ENCODE peak calls at places on chromosomes 13 and 19, in six cellular contexts. Z, E, H, W, S and T are unnamed samples.

GRCh38 chr19:54172764-54173699 is at the start of gene TMC4:
- DNase-seq in E (no peak), Z (peak), W (no peak), H (peak), S (no peak), T (no peak)

GRCh38 chr13:97401421-97401820 is 32.5 kb upstream of the RAP2A start:
- DNase-seq in E (no peak), H (no peak), W (no peak), Z (no peak), S (no peak), T (no peak)

GRCh38 chr19:31444931-31445330 is 95.7 kb upstream of the TSHZ3 start:
- DNase-seq in Z (no peak), H (no peak), W (no peak), S (no peak), E (no peak), T (no peak)

GRCh38 chr13:107553838-107554237 is 661.5 kb downstream of the LIG4 start:
- DNase-seq in W (no peak), E (no peak), S (no peak), Z (no peak), H (no peak), T (peak)

GRCh38 chr19:3710265-3710812 is 2.2 kb downstream of the TJP3 start:
- DNase-seq in W (peak), S (no peak), H (peak), Z (peak), E (no peak), T (peak)

GRCh38 chr19:17338440-17339078 is 1.2 kb downstream of the GTPBP3 start:
- DNase-seq in H (no peak), W (peak), E (no peak), S (no peak), Z (no peak), T (no peak)

GRCh38 chr13:113653264-113654174 is 4.5 kb downstream of the ATP4B start:
- DNase-seq in Z (peak), H (peak), E (no peak), S (no peak), W (peak), T (peak)

GRCh38 chr13:75961911-75962310 is 325.8 kb downstream of the LMO7 start:
- DNase-seq in E (no peak), Z (no peak), W (no peak), H (no peak), S (no peak), T (no peak)

GRCh38 chr13:75723927-75724326 is 87.8 kb downstream of the LMO7 start:
- DNase-seq in Z (no peak), H (no peak), W (no peak), E (no peak), S (no peak), T (no peak)

GRCh38 chr13:29497137-29497654 is 98.3 kb downstream of the SLC7A1 start:
- DNase-seq in S (no peak), H (no peak), E (no peak), Z (no peak), W (no peak), T (no peak)

GRCh38 chr13:113769881-113770280 is 10.9 kb downstream of the TMEM255B start:
- DNase-seq in S (no peak), H (no peak), Z (no peak), W (peak), E (no peak), T (no peak)

GRCh38 chr13:21884299-21884878 is 213.5 kb downstream of the FGF9 start:
- DNase-seq in W (no peak), E (no peak), S (no peak), H (peak), Z (no peak), T (peak)

GRCh38 chr13:63944896-63945295 is 2529.2 kb upstream of the PCDH20 start:
- DNase-seq in W (no peak), H (no peak), S (no peak), Z (no peak), E (no peak), T (no peak)

GRCh38 chr19:31591258-31591657 is 242.0 kb upstream of the TSHZ3 start:
- DNase-seq in Z (no peak), E (no peak), H (no peak), S (no peak), W (no peak), T (no peak)

GRCh38 chr13:103430368-103430767 is 364.2 kb upstream of the SLC10A2 start:
- DNase-seq in Z (no peak), H (no peak), S (no peak), E (no peak), W (no peak), T (no peak)

GRCh38 chr13:110583178-110583865 is 21.8 kb upstream of the RAB20 start:
- DNase-seq in H (no peak), E (no peak), Z (no peak), W (no peak), S (no peak), T (no peak)

GRCh38 chr19:10516671-10517286 is 468 bp downstream of the S1PR5 start:
- DNase-seq in W (no peak), Z (no peak), E (no peak), S (no peak), H (peak), T (no peak)

GRCh38 chr19:41564515-41565383 is 11.2 kb upstream of the CEACAM21 start:
- DNase-seq in W (no peak), H (no peak), E (no peak), S (no peak), Z (no peak), T (no peak)

GRCh38 chr19:54430306-54431254 is 15.3 kb downstream of the TTYH1 start:
- DNase-seq in W (peak), H (no peak), S (no peak), E (no peak), Z (peak), T (no peak)

GRCh38 chr13:67238277-67238859 is 8.2 kb upstream of the PCDH9 start:
- DNase-seq in H (peak), Z (peak), W (no peak), E (no peak), S (no peak), T (no peak)

GRCh38 chr13:49308104-49308875 is 60.6 kb downstream of the CDADC1 start:
- DNase-seq in E (no peak), Z (no peak), H (no peak), W (peak), S (no peak), T (no peak)

GRCh38 chr13:109748677-109749076 is 37.7 kb downstream of the IRS2 start:
- DNase-seq in W (no peak), H (no peak), E (no peak), S (no peak), Z (no peak), T (no peak)

GRCh38 chr13:27203854-27204253 is 32.2 kb upstream of the USP12 start:
- DNase-seq in E (no peak), Z (no peak), S (no peak), W (no peak), H (no peak), T (no peak)